ENCODE peak calls at places on chromosome 15, in eight cellular contexts. U is tibial nerve, I is ovary, K is fibroblast of lung, N is endothelial cell of umbilical vein, Y is aorta, G is IMR-90, D is PC-9. C is an unnamed sample.

GRCh38 chr15:55990516-55990915 is 2.9 kb downstream of the NEDD4 start:
- DNase-seq in N (no peak), G (no peak), K (no peak), I (no peak), D (no peak), Y (no peak), U (no peak), C (no peak)

GRCh38 chr15:83320404-83320803 is 35.9 kb upstream of the BNC1 start:
- DNase-seq in N (no peak), G (peak; percentile 55), D (no peak), U (no peak), I (no peak), K (peak; percentile 67), Y (no peak), C (no peak)

GRCh38 chr15:71278989-71279756 is 163.9 kb downstream of the THSD4 start:
- DNase-seq in G (peak; percentile 97), U (peak; percentile 91), K (peak; percentile 96), I (no peak), N (peak; percentile 93), D (peak; percentile 77), Y (peak; percentile 85), C (no peak)

GRCh38 chr15:57245130-57245529 is 131.2 kb upstream of the CGNL1 start:
- DNase-seq in N (no peak), K (peak; percentile 65), I (no peak), G (peak; percentile 69), U (no peak), D (no peak), Y (no peak), C (no peak)

GRCh38 chr15:68421798-68422402 is 10.1 kb downstream of the ITGA11 start:
- DNase-seq in G (peak; percentile 48), K (peak; percentile 32), D (no peak), Y (peak; percentile 80), U (no peak), N (no peak), I (peak; percentile 4), C (peak; percentile 34)

GRCh38 chr15:59174161-59174845 is 32.3 kb upstream of the LDHAL6B start:
- DNase-seq in U (no peak), K (no peak), D (no peak), I (no peak), N (peak; percentile 33), Y (no peak), G (peak; percentile 36), C (no peak)

GRCh38 chr15:75902129-75902557 is 1.5 kb upstream of the FBXO22 start:
- DNase-seq in Y (no peak), G (no peak), I (no peak), D (no peak), N (no peak), K (no peak), U (no peak), C (no peak)

GRCh38 chr15:99427210-99427609 is 138.6 kb upstream of the MEF2A start:
- DNase-seq in G (no peak), U (no peak), I (no peak), D (no peak), K (no peak), Y (peak; percentile 12), N (no peak), C (peak; percentile 31)

GRCh38 chr15:93479679-93480078 is 390.7 kb upstream of the RGMA start:
- DNase-seq in G (no peak), U (peak; percentile 95), I (peak; percentile 71), K (no peak), Y (no peak), N (no peak), D (no peak), C (no peak)

GRCh38 chr15:45919806-45920205 is 285.0 kb downstream of the SQOR start:
- DNase-seq in N (peak; percentile 93), U (no peak), G (peak; percentile 8), K (peak; percentile 9), Y (no peak), I (no peak), D (peak; percentile 72), C (no peak)

GRCh38 chr15:74895830-74896229 is 6.0 kb downstream of the MPI start:
- DNase-seq in I (no peak), U (no peak), K (no peak), G (no peak), N (no peak), Y (peak; percentile 44), D (no peak), C (no peak)

GRCh38 chr15:48522911-48523310 is 122.6 kb downstream of the FBN1 start:
- DNase-seq in U (no peak), I (no peak), K (no peak), N (no peak), Y (no peak), D (no peak), G (peak; percentile 33), C (no peak)

GRCh38 chr15:47124430-47125102 is 592.7 kb upstream of the SEMA6D start:
- DNase-seq in D (no peak), U (no peak), Y (no peak), G (no peak), I (no peak), N (no peak), K (no peak), C (no peak)

GRCh38 chr15:47129033-47129432 is 588.3 kb upstream of the SEMA6D start:
- DNase-seq in N (no peak), U (no peak), D (no peak), G (no peak), Y (no peak), K (no peak), I (no peak), C (no peak)
- H3K9me3 ChIP-seq in N (no peaks in the 10 kb centered on the region), U (no peaks in the 10 kb centered on the region), D (no peaks in the 10 kb centered on the region), G (no peaks in the 10 kb centered on the region), Y (peaks cover 4% of the 10 kb centered on the region), K (no peaks in the 10 kb centered on the region), I (no peaks in the 10 kb centered on the region), C (no peaks in the 10 kb centered on the region)

DNA sequence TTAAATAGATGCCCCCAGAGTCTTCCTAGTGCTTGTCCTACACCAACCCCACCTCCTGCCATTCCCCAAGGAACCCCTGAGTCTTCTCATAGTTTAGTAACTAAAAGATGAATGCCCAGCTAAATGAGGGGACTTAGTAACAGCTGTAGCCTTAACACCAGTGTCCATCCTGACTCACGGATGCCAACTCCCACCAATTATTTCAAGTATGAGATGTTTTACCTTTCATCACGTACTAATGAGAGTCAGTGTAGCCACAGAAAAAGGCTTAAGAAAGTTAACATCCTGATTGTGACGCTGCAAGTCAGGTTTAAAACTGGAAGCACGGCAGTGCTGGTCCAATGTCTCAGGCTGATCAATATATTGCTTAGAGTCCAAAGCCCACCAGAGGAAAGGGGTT is 109.9 kb downstream of the FMN1 start:
- DNase-seq in G (no peak), K (no peak), N (no peak), I (no peak), U (no peak), Y (no peak), D (no peak), C (no peak)
- H3K36me3 ChIP-seq in G (peaks cover 2% of the 10 kb centered on the region), K (peaks cover 3% of the 10 kb centered on the region), N (no peaks in the 10 kb centered on the region), I (no peaks in the 10 kb centered on the region), U (no peaks in the 10 kb centered on the region), Y (no peaks in the 10 kb centered on the region), D (no peaks in the 10 kb centered on the region), C (no peaks in the 10 kb centered on the region)

GRCh38 chr15:79916424-79916823 is 19.6 kb upstream of the MTHFS start:
- DNase-seq in I (no peak), D (no peak), G (no peak), U (no peak), Y (no peak), N (no peak), K (peak; percentile 59), C (no peak)
- H3K9me3 ChIP-seq in I (peaks cover 7% of the 10 kb centered on the region), D (peaks cover 51% of the 10 kb centered on the region), G (peaks cover 45% of the 10 kb centered on the region), U (no peaks in the 10 kb centered on the region), Y (peaks cover 16% of the 10 kb centered on the region), N (no peaks in the 10 kb centered on the region), K (no peaks in the 10 kb centered on the region), C (peaks cover 48% of the 10 kb centered on the region)

GRCh38 chr15:63046927-63047760 is 4.6 kb downstream of the TPM1 start:
- DNase-seq in U (no peak), I (no peak), G (no peak), D (no peak), N (peak; percentile 40), Y (no peak), K (no peak), C (no peak)

GRCh38 chr15:63048115-63048985 is 5.8 kb downstream of the TPM1 start:
- DNase-seq in N (peak; percentile 94), I (peak; percentile 96), D (peak; percentile 93), G (peak; percentile 92), Y (peak; percentile 96), U (peak; percentile 84), K (peak; percentile 94), C (peak; percentile 98)

GRCh38 chr15:63045438-63046278 is 3.1 kb downstream of the TPM1 start:
- DNase-seq in Y (no peak), N (peak; percentile 49), U (no peak), K (peak; percentile 62), G (no peak), I (no peak), D (no peak), C (no peak)

GRCh38 chr15:63048986-63049665 is 6.6 kb downstream of the TPM1 start:
- DNase-seq in G (peak; percentile 66), U (peak; percentile 58), Y (peak; percentile 76), K (peak; percentile 68), D (peak; percentile 42), N (peak; percentile 62), I (peak; percentile 47), C (peak; percentile 89)

GRCh38 chr15:63047792-63048114 is 5.2 kb downstream of the TPM1 start:
- DNase-seq in Y (no peak), U (no peak), D (no peak), N (no peak), I (no peak), K (no peak), G (no peak), C (no peak)
- H3K36me3 ChIP-seq in Y (peaks cover 6% of the 10 kb centered on the region), U (no peaks in the 10 kb centered on the region), D (peaks cover 47% of the 10 kb centered on the region), N (peaks cover 2% of the 10 kb centered on the region), I (no peaks in the 10 kb centered on the region), K (peaks cover 3% of the 10 kb centered on the region), G (peaks cover 41% of the 10 kb centered on the region), C (no peaks in the 10 kb centered on the region)

GRCh38 chr15:40355976-40356585 is 1.9 kb upstream of the DISP2 start:
- DNase-seq in G (no peak), K (no peak), I (no peak), U (no peak), D (no peak), Y (no peak), N (no peak), C (no peak)
- H3K9me3 ChIP-seq in G (no peaks in the 10 kb centered on the region), K (no peaks in the 10 kb centered on the region), I (no peaks in the 10 kb centered on the region), U (no peaks in the 10 kb centered on the region), D (no peaks in the 10 kb centered on the region), Y (no peaks in the 10 kb centered on the region), N (no peaks in the 10 kb centered on the region), C (no peaks in the 10 kb centered on the region)

GRCh38 chr15:94743668-94744067 is 512.3 kb downstream of the MCTP2 start:
- DNase-seq in D (no peak), N (no peak), Y (no peak), K (peak; percentile 45), G (no peak), U (no peak), I (no peak), C (no peak)
- H3K36me3 ChIP-seq in D (no peaks in the 10 kb centered on the region), N (no peaks in the 10 kb centered on the region), Y (no peaks in the 10 kb centered on the region), K (no peaks in the 10 kb centered on the region), G (no peaks in the 10 kb centered on the region), U (no peaks in the 10 kb centered on the region), I (no peaks in the 10 kb centered on the region), C (no peaks in the 10 kb centered on the region)